ENCODE peak calls at places on chromosomes 1 and 21, in four cellular contexts. Z is activated CD4-positive, alpha-beta T cell treated with anti-CD3 and anti-CD28 coated beads for 48 hours; G is thoracic aorta; I is type B pancreatic cell. E is an unnamed sample.

GRCh38 chr21:22106720-22107410 is 1108.7 kb downstream of the NCAM2 start:
- DNase-seq in G (no peak), Z (no peak), I (no peak), E (no peak)

GRCh38 chr1:214584805-214585766 is 17.9 kb upstream of the CENPF start:
- DNase-seq in G (no peak), I (no peak), Z (no peak), E (no peak)

GRCh38 chr1:6730889-6731288 is 29.3 kb upstream of the DNAJC11 start:
- DNase-seq in Z (no peak), G (no peak), I (no peak), E (no peak)

GRCh38 chr21:18467715-18468114 is 64.1 kb upstream of the TMPRSS15 start:
- DNase-seq in I (no peak), G (no peak), Z (no peak), E (no peak)

GRCh38 chr1:37926061-37926924 is 20.6 kb downstream of the INPP5B start:
- DNase-seq in Z (no peak), G (no peak), I (no peak), E (no peak)

GRCh38 chr1:47725732-47726495 is 271.3 kb downstream of the TRABD2B start:
- DNase-seq in G (no peak), Z (peak; percentile 81), I (no peak), E (peak; percentile 64)

GRCh38 chr1:201119206-201119814 is 7.1 kb upstream of the CACNA1S start:
- DNase-seq in Z (peak; percentile 80), I (no peak), G (no peak), E (peak; percentile 58)

GRCh38 chr21:29658177-29658933 is 281.4 kb downstream of the GRIK1 start:
- DNase-seq in Z (no peak), G (no peak), I (no peak), E (no peak)

GRCh38 chr1:166069390-166069789 is 97.4 kb downstream of the FAM78B start:
- DNase-seq in G (no peak), I (no peak), Z (no peak), E (no peak)

GRCh38 chr21:15895142-15896106 is 165.6 kb downstream of the USP25 start:
- DNase-seq in I (no peak), Z (no peak), G (no peak), E (no peak)

GRCh38 chr1:87683557-87683956 is 354.9 kb downstream of the LMO4 start:
- DNase-seq in G (no peak), I (no peak), Z (no peak), E (no peak)

GRCh38 chr1:84998642-84999280 is 1.8 kb upstream of the MCOLN2 start:
- DNase-seq in I (no peak), G (no peak), Z (peak; percentile 66), E (peak; percentile 65)

GRCh38 chr1:53349369-53349705 is 21.5 kb upstream of the LRP8 start:
- DNase-seq in Z (no peak), G (no peak), I (peak; percentile 45), E (no peak)

GRCh38 chr1:21384620-21385019 is 55.3 kb upstream of the NBPF3 start:
- DNase-seq in G (no peak), I (no peak), Z (no peak), E (no peak)

GRCh38 chr1:152926091-152926490 is 17.7 kb downstream of the IVL start:
- DNase-seq in G (no peak), Z (no peak), I (no peak), E (no peak)